ENCODE peak calls at places on chromosomes 12 and 14, in five cellular contexts. G, C, M, X and I are unnamed samples.

GRCh38 chr12:32476446-32476845 is 77.1 kb downstream of the FGD4 start:
- DNase-seq in X (no peak), M (no peak), G (no peak), C (no peak), I (no peak)

GRCh38 chr12:95218852-95219171 is 1.2 kb downstream of the VEZT start:
- DNase-seq in X (peak; percentile 56), G (peak; percentile 60), M (peak; percentile 45), C (no peak), I (peak; percentile 12)

GRCh38 chr14:96146131-96146771 is 58.4 kb upstream of the BDKRB2 start:
- DNase-seq in C (peak; percentile 87), X (peak; percentile 28), M (no peak), G (no peak), I (peak; percentile 61)

GRCh38 chr12:42322567-42322966 is 3.3 kb downstream of the ZCRB1 start:
- DNase-seq in X (no peak), C (no peak), G (no peak), M (no peak), I (no peak)

GRCh38 chr12:131054345-131055092 is 100.8 kb downstream of the ADGRD1 start:
- DNase-seq in M (no peak), X (no peak), C (no peak), G (no peak), I (no peak)

GRCh38 chr12:88578821-88579518 is 1.3 kb downstream of the KITLG start:
- DNase-seq in M (peak; percentile 42), C (peak; percentile 47), G (peak; percentile 56), X (no peak), I (peak; percentile 56)

GRCh38 chr12:49219417-49220026 is 30.6 kb upstream of the TUBA1A start:
- DNase-seq in C (no peak), X (no peak), G (peak; percentile 33), M (no peak), I (no peak)

GRCh38 chr12:52038447-52038846 is 12.8 kb upstream of the NR4A1 start:
- DNase-seq in C (no peak), M (no peak), G (no peak), X (no peak), I (no peak)

GRCh38 chr14:103247169-103247606 is 86.8 kb upstream of the EIF5 start:
- DNase-seq in C (no peak), X (no peak), G (no peak), M (no peak), I (no peak)

GRCh38 chr12:6952121-6952859 is 1.1 kb downstream of the PTPN6 start:
- DNase-seq in G (no peak), M (no peak), C (no peak), X (no peak), I (no peak)

GRCh38 chr12:2501464-2502181 is 293.1 kb upstream of the FKBP4 start:
- DNase-seq in C (no peak), G (no peak), M (no peak), X (no peak), I (peak; percentile 91)

GRCh38 chr14:79098324-79098723 is 928.2 kb downstream of the NRXN3 start:
- DNase-seq in C (no peak), G (no peak), M (no peak), X (no peak), I (no peak)

GRCh38 chr12:119803391-119803791 is 73.7 kb downstream of the CIT start:
- DNase-seq in X (peak; percentile 81), M (no peak), C (peak; percentile 75), G (no peak), I (no peak)

GRCh38 chr12:62249419-62249818 is 10.8 kb upstream of the USP15 start:
- DNase-seq in M (no peak), G (no peak), C (no peak), X (no peak), I (no peak)

GRCh38 chr14:102926104-102926503 is 3.6 kb downstream of the AMN start:
- DNase-seq in M (no peak), X (no peak), C (no peak), G (no peak), I (no peak)

GRCh38 chr14:104724407-104724980 is 465 bp downstream of the ADSS1 start:
- DNase-seq in C (no peak), M (no peak), X (no peak), G (peak; percentile 9), I (peak; percentile 62)

GRCh38 chr14:53840444-53840843 is 116.2 kb downstream of the BMP4 start:
- DNase-seq in X (no peak), M (no peak), G (no peak), C (no peak), I (no peak)

GRCh38 chr14:101120636-101121398 is 217.3 kb upstream of the RTL1 start:
- DNase-seq in M (peak; percentile 10), X (no peak), G (no peak), C (no peak), I (peak; percentile 2)

GRCh38 chr12:127063339-127064090 is 1203.5 kb upstream of the TMEM132C start:
- DNase-seq in X (no peak), C (no peak), M (no peak), G (no peak), I (no peak)

GRCh38 chr14:54348001-54348611 is 48.7 kb upstream of the CDKN3 start:
- DNase-seq in G (peak; percentile 80), C (peak; percentile 66), X (peak; percentile 89), M (peak; percentile 89), I (peak; percentile 77)

GRCh38 chr12:5808956-5809355 is 136.1 kb downstream of the ANO2 start:
- DNase-seq in X (no peak), M (no peak), C (peak; percentile 98), G (no peak), I (peak; percentile 82)

GRCh38 chr12:27524839-27525238 is 833 bp downstream of the PPFIBP1 start:
- DNase-seq in C (no peak), G (no peak), M (no peak), X (peak; percentile 4), I (peak; percentile 61)

GRCh38 chr12:109734219-109735000 is 20.8 kb downstream of the FAM222A start:
- DNase-seq in X (no peak), M (peak; percentile 45), C (no peak), G (peak; percentile 85), I (peak; percentile 50)

GRCh38 chr12:87756111-87756510 is 273.1 kb downstream of the C12orf50 start:
- DNase-seq in G (no peak), X (no peak), C (no peak), M (no peak), I (peak; percentile 86)

GRCh38 chr14:88002421-88002820 is 2.5 kb upstream of the GPR65 start:
- DNase-seq in G (no peak), C (no peak), M (no peak), X (no peak), I (no peak)

GRCh38 chr14:94098359-94098758 is 12.2 kb upstream of the IFI27 start:
- DNase-seq in X (no peak), G (no peak), M (no peak), C (peak; percentile 27), I (no peak)

GRCh38 chr14:101560534-101561113 is 671 bp upstream of the DIO3 start:
- DNase-seq in C (no peak), G (no peak), M (no peak), X (no peak), I (no peak)

GRCh38 chr14:102828201-102828600 is 51.0 kb downstream of the TRAF3 start:
- DNase-seq in G (peak; percentile 16), C (no peak), M (no peak), X (no peak), I (no peak)

GRCh38 chr14:47539065-47539464 is 136.3 kb downstream of the MDGA2 start:
- DNase-seq in X (peak; percentile 5), M (no peak), C (no peak), G (peak; percentile 40), I (no peak)

GRCh38 chr14:101830271-101830670 is 68.8 kb downstream of the PPP2R5C start:
- DNase-seq in G (no peak), C (no peak), X (no peak), M (no peak), I (no peak)

GRCh38 chr12:118999107-118999506 is 17.8 kb downstream of the SRRM4 start:
- DNase-seq in X (peak; percentile 94), C (no peak), G (no peak), M (no peak), I (no peak)

GRCh38 chr12:4272014-4272975 is 1.3 kb upstream of the CCND2 start:
- DNase-seq in X (peak; percentile 85), M (no peak), G (peak; percentile 93), C (peak; percentile 24), I (peak; percentile 72)

GRCh38 chr14:58716706-58717105 is 78.9 kb downstream of the DACT1 start:
- DNase-seq in G (no peak), X (no peak), C (peak; percentile 28), M (no peak), I (no peak)

GRCh38 chr12:4477133-4477532 is 31.5 kb upstream of the FGF6 start:
- DNase-seq in X (no peak), G (no peak), C (no peak), M (no peak), I (peak; percentile 48)

GRCh38 chr14:98894600-98894999 is 377.4 kb downstream of the BCL11B start:
- DNase-seq in X (no peak), C (no peak), G (no peak), M (no peak), I (no peak)

GRCh38 chr12:31855427-31855826 is 103.8 kb upstream of the RESF1 start:
- DNase-seq in X (no peak), C (no peak), G (no peak), M (no peak), I (no peak)